ENCODE peak calls at places on chromosomes 4 and X, in seven cellular contexts. H is IMR-90, I is HepG2, M is H1, L is HCT116, E is K562, C is GM12878. A is an unnamed sample.
A peak's percentile ranks its signal among the peaks of the same experiment; 100 is the strongest.

GRCh38 chr4:111046811-111047210 is 423.9 kb upstream of the PITX2 start:
- DNase-seq in H (no peak), I (no peak), M (no peak), L (no peak), E (no peak), C (no peak), A (no peak)

GRCh38 chr4:180164799-180165198 is 2078.4 kb upstream of the TENM3 start:
- DNase-seq in H (peak; percentile 88), I (peak; percentile 1), M (no peak), L (no peak), E (no peak), C (no peak), A (peak; percentile 12)

GRCh38 chrX:119062750-119063374 is 9.9 kb upstream of the CT47C1 start:
- DNase-seq in H (peak; percentile 19), I (no peak), M (no peak), L (no peak), E (no peak), C (no peak), A (no peak)

GRCh38 chr4:145531193-145531592 is 49.5 kb downstream of the SMAD1 start:
- DNase-seq in H (no peak), I (no peak), M (no peak), L (no peak), E (no peak), C (no peak), A (no peak)

GRCh38 chrX:16487620-16488380 is 162.2 kb upstream of the S100G start:
- DNase-seq in H (peak; percentile 66), I (no peak), M (no peak), L (no peak), E (no peak), C (no peak), A (no peak)

GRCh38 chrX:58025979-58026378 is 115.7 kb upstream of the ZXDA start:
- DNase-seq in H (peak; percentile 25), I (peak; percentile 17), M (peak; percentile 24), L (peak; percentile 26), E (peak; percentile 5), C (no peak), A (peak; percentile 6)

GRCh38 chrX:8984231-8984630 is 49.7 kb downstream of the FAM9B start:
- DNase-seq in H (no peak), I (no peak), M (no peak), L (no peak), E (no peak), C (no peak), A (no peak)

GRCh38 chrX:103382893-103383292 is 6.6 kb downstream of the BEX3 start:
- DNase-seq in H (no peak), I (no peak), M (no peak), L (no peak), E (no peak), C (no peak), A (no peak)

DNA sequence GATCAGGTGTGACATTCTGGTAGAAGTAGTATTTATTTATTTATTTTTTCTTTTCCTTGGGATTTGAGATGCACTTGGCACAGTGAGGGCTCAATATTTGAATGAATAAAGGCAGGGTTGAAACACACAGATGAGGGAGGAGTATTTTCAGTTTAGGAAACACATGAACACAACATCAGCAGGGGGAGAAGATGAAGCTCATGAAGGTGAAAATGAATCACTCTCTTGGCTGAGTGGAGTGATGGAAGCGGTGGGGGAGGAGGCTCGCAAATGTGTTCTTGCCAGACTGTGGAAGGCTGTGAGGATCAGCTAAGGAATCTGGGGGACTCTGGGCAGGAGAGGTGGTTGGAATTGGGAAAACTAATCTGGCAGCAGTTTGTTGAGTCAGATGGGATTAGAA is 55.3 kb downstream of the ARHGAP10 start:
- DNase-seq in H (peak; percentile 68), I (no peak), M (no peak), L (no peak), E (no peak), C (no peak), A (no peak)
- TF ChIP-seq CEBPB in H (no peak), I (no peak), M (no peak), L (no peak), E (no peak), C (no peak), A (no peak)

GRCh38 chrX:130111220-130111934 is 1.1 kb upstream of the ELF4 start:
- DNase-seq in H (no peak), I (no peak), M (peak; percentile 48), L (no peak), E (peak; percentile 35), C (no peak), A (peak; percentile 10)
- TF ChIP-seq CEBPB in H (no peak), I (no peak), M (no peak), L (no peak), E (no peak), C (no peak), A (no peak)

GRCh38 chr4:83605744-83606172 is 69.8 kb downstream of the GPAT3 start:
- DNase-seq in H (no peak), I (peak; percentile 53), M (no peak), L (no peak), E (no peak), C (no peak), A (no peak)
- TF ChIP-seq CEBPB in H (no peak), I (no peak), M (no peak), L (no peak), E (no peak), C (no peak), A (no peak)

GRCh38 chr4:139633661-139634060 is 32.0 kb upstream of the MGST2 start:
- DNase-seq in H (peak; percentile 20), I (peak; percentile 38), M (peak; percentile 63), L (no peak), E (no peak), C (no peak), A (peak; percentile 42)
- TF ChIP-seq CEBPB in H (no peak), I (no peak), M (no peak), L (no peak), E (no peak), C (no peak), A (no peak)

DNA sequence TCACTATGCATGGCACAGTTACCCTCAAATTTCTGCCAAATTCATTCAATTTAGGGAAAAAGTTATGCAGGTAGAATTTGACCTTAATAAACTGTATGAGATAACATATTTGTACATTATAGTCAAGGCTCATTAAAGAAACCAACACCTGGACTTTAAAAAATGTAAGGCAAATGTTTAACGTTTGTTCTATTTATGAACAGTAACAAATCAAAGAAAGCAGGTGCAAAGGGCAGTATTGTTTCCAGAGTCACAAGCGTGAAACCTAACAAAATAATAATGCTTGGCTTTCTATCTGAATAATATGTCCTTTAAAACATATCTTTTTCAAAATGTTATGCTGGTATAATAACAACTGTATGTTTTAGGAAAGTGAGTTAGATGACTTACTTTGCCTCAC is 41.2 kb downstream of the LIN54 start:
- DNase-seq in H (no peak), I (no peak), M (no peak), L (no peak), E (no peak), C (no peak), A (no peak)
- TF ChIP-seq CEBPB in H (no peak), I (no peak), M (no peak), L (no peak), E (no peak), C (no peak), A (no peak)

DNA sequence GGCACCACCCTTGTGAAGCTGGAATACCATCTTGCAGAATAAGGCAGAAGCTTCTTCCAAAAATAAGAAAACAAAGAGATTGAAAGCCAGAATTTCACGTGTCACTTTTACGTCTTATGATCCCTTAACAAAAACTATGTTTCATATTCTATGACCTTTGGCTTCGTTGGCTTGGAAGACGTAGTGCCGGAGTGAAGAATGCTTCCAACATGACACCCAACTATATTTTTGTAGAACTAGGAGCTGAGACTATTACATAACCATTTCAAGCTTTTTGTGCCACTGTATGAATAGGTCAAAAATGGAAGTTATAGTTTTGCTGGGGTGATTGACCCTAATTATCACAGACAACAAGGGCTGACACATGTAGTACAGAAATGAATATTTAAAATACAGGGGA is 996.2 kb downstream of the ADGRL3 start:
- DNase-seq in H (no peak), I (no peak), M (no peak), L (no peak), E (no peak), C (no peak), A (no peak)
- TF ChIP-seq CEBPB in H (no peak), I (no peak), M (no peak), L (no peak), E (no peak), C (no peak), A (no peak)

DNA sequence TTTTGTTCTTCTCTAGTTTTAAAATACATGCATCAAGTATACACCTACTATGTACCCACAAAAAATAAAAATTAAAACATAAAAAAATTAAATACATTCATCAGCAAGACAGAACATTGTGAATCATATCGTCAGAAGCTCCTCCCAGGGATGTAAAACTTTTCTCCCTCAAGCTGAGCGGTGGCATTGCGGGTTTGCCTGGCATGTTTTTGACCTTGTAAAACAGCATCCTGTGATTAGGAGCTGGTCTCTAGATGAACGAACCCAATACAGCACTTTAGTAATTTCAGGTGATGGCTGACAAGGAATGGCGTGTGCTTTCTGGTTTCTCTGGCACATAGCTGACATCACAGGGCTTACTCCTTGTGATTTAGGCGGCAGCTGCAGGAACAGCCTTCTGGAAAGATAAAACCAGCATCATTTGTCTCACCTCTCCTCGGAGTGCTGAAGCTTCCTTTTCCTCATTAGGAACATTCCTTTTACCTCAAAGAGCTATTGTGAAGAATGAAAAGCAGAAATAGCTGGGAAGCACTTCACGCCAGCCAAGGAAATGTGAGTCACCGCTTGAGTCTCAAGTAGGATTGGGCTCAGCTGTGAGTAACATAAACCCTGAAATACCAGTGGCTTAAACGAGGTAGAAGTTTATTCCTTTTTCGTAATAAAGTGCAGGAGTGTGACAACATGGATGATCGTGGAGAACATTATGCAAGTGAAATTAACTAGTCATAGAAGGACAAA is 44.3 kb downstream of the NYX start:
- DNase-seq in H (peak; percentile 96), I (no peak), M (no peak), L (peak; percentile 65), E (no peak), C (no peak), A (peak; percentile 33)
- TF ChIP-seq CEBPB in H (peak; percentile 88), I (no peak), M (no peak), L (no peak), E (no peak), C (no peak), A (no peak)

A was measured in A549.